ENCODE peak calls at places on chromosomes 16 and 17, in four cellular contexts. B is stimulated activated CD4-positive, alpha-beta T cell treated with anti-CD3 and anti-CD28 coated beads, Interleukin-12 subunit alpha, Interleukin-12 subunit beta, amount 100 ng/mL, for 24 hours; S is Calu3; K is naive B cell. F is an unnamed sample.
A peak's percentile ranks its signal among the peaks of the same experiment; 100 is the strongest.

GRCh38 chr17:49545811-49546545 is 29.7 kb upstream of the NXPH3 start:
- DNase-seq in S (no peak), B (no peak), K (no peak), F (no peak)

GRCh38 chr17:77750427-77751043 is 208.0 kb upstream of the TNRC6C start:
- DNase-seq in K (no peak), B (no peak), S (no peak), F (no peak)

GRCh38 chr16:82096641-82097040 is 61.6 kb downstream of the HSD17B2 start:
- DNase-seq in K (no peak), B (no peak), S (no peak), F (no peak)

GRCh38 chr17:30290696-30291570 is 811 bp downstream of the BLMH start:
- DNase-seq in B (peak; percentile 43), S (peak; percentile 52), K (no peak), F (peak; percentile 23)

GRCh38 chr17:63399316-63399715 is 46.8 kb downstream of the CYB561 start:
- DNase-seq in B (no peak), K (no peak), S (no peak), F (no peak)

GRCh38 chr17:6102615-6103014 is 32.4 kb downstream of the WSCD1 start:
- DNase-seq in B (no peak), K (no peak), S (no peak), F (no peak)

GRCh38 chr17:65925606-65926307 is 266.2 kb downstream of the CEP112 start:
- DNase-seq in K (no peak), B (no peak), S (no peak), F (no peak)

GRCh38 chr17:36647598-36647997 is 46.2 kb downstream of the MRM1 start:
- DNase-seq in B (no peak), K (no peak), S (peak; percentile 41), F (no peak)

F was measured in SW 1271.